ENCODE peak calls at places on chromosomes 3 and 15, in five cellular contexts. L is MCF 10A, R is lower lobe of right lung, U is uterus, S is mucosa of descending colon. O is an unnamed sample.

GRCh38 chr15:99976811-99977271 is 243.6 kb upstream of the LYSMD4 start:
- DNase-seq in L (peak; percentile 86), U (no peak), R (no peak), S (no peak), O (no peak)

GRCh38 chr3:31922962-31923361 is 58.1 kb downstream of the OSBPL10 start:
- DNase-seq in U (no peak), S (no peak), L (no peak), R (no peak), O (no peak)

GRCh38 chr3:126482503-126483255 is 7.0 kb upstream of the ZXDC start:
- DNase-seq in R (no peak), L (no peak), S (no peak), U (no peak), O (no peak)

GRCh38 chr3:196080997-196081833 is 675 bp downstream of the TFRC start:
- DNase-seq in L (peak; percentile 64), U (peak; percentile 19), R (peak; percentile 84), S (peak; percentile 83), O (peak; percentile 71)

GRCh38 chr3:188792788-188793187 is 379.0 kb upstream of the TPRG1 start:
- DNase-seq in S (no peak), L (no peak), R (peak; percentile 50), U (no peak), O (peak; percentile 25)

GRCh38 chr3:58173670-58174472 is 36.9 kb downstream of the DNASE1L3 start:
- DNase-seq in S (peak; percentile 66), L (peak; percentile 42), U (peak; percentile 58), R (no peak), O (peak; percentile 58)

GRCh38 chr3:123284399-123285010 is 82.8 kb downstream of the SEC22A start:
- DNase-seq in R (no peak), S (no peak), U (no peak), L (no peak), O (peak; percentile 45)

GRCh38 chr15:40379853-40380252 is 2.7 kb upstream of the KNSTRN start:
- DNase-seq in U (peak; percentile 38), L (peak; percentile 98), S (no peak), R (peak; percentile 85), O (peak; percentile 35)

GRCh38 chr3:14141144-14141543 is 16.3 kb downstream of the TMEM43 start:
- DNase-seq in R (no peak), S (no peak), U (peak; percentile 9), L (no peak), O (no peak)

GRCh38 chr3:71372911-71373637 is 210.5 kb downstream of the FOXP1 start:
- DNase-seq in S (no peak), R (no peak), U (no peak), L (no peak), O (no peak)

GRCh38 chr3:41417574-41417973 is 218.3 kb downstream of the CTNNB1 start:
- DNase-seq in S (no peak), R (no peak), U (no peak), L (no peak), O (no peak)

GRCh38 chr3:41419809-41420208 is 220.5 kb downstream of the CTNNB1 start:
- DNase-seq in S (no peak), R (no peak), L (no peak), U (no peak), O (no peak)

GRCh38 chr3:41424543-41425300 is 225.4 kb downstream of the CTNNB1 start:
- DNase-seq in U (no peak), R (no peak), L (no peak), S (no peak), O (no peak)

GRCh38 chr3:41418961-41419691 is 219.8 kb downstream of the CTNNB1 start:
- DNase-seq in U (no peak), L (peak; percentile 65), S (no peak), R (no peak), O (no peak)
- TF ChIP-seq CTCF in U (no peak), L (no peak), S (no peak), R (no peak), O (no peak)

DNA sequence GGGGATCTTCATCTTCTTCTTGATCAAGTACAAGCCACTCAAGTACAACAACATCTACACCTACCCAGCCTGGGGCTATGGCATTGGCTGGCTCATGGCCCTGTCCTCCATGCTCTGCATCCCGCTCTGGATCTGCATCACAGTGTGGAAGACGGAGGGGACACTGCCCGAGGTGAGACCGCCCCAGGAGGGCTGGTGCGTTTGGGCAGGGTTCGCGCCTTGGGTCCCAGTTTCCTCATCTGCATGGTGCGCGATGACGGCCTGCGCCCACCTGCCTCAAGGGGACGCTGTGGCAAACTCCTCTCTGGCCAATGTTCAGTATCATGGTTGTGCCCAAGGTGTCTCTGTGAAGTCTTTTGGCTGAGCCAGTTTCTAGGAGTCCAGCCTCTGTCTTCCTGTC is 57.5 kb upstream of the SLC6A1 start:
- DNase-seq in S (no peak), U (no peak), L (no peak), R (peak; percentile 32), O (no peak)
- TF ChIP-seq CTCF in S (no peak), U (no peak), L (no peak), R (no peak), O (no peak)

DNA sequence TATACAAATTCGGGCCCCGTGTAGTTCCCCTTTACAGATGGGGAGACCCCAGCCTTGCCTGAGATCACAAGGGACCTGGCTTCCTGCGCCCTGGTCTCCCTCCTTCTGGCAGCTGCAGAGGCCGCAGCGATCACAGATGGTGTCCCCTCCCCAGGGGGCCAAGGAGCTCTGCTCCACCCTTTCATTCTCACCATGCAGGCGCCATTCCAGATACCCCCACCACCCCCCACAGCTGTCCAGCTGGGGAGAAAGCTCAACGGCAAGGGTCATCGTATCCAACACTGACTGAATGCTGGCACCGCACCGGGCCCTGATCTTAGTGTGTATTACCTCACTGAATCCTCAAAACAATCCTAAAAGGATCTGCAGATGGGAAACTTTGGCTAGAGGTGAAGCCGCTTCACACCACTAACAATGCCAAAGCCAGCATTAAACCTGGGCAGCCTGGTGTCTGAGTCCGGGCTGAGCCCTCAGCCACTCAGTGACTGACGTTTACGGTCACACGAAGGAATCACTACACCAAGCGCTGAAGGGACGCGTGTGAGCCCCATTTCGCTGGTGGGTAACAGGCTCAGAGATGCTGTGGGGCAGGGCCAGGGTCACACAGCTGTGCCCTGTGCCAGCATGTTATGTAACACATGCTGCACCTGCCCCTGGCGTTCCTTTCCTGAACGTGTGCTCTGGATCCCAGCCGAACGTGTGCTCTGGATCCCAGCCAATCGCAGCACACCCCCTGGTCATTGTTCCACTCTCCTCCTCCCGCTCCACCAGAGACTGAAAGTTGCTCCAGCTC is 51.9 kb downstream of the IQSEC1 start:
- DNase-seq in U (no peak), L (peak; percentile 60), S (no peak), R (peak; percentile 41), O (peak; percentile 59)
- TF ChIP-seq CTCF in U (no peak), L (no peak), S (no peak), R (no peak), O (no peak)

DNA sequence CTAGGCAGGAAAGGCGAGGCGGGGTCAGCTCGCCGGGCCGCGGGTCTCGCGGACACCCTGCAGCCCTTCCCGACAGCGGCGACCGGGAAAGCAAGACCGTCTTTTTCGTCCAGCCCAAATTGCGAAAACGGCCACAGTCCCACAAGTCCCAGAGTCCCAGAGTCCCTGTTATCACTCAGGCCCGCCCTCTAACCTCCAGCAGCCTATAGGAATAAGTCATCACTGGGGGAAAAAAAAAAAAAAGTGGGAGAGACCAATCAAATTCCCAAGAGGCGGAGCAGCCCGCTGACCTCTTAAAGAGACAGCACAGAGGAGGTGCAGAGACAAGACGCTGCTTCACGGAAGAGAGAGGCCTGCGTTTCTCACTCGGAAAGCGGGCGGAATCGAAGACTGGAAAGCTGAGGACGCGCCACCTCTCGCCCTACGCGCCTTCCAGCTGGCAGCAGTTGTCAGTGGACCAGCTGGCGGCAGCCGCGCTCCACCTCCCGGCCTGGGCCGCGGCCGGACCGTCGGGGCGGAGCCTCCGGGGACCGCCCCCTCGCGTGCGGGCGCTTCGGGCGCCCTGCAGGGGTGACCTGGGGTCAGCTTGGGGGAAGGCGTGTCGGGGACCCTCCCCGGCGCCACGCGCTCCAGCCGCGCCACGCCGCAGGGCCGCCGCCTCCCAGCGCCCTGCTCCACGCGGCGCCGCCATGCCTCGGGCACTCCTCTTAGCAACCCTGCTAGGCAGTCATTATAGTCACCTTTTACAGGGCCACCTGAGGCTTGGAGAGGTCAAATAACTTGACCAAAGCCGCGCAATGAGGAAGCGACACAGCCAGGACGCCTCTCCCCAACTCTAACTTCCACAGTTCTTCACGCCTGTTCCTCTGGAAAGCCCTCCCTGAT is at the start of gene TPRA1:
- DNase-seq in L (peak; percentile 99), S (peak; percentile 90), R (peak; percentile 93), U (peak; percentile 94), O (peak; percentile 89)
- TF ChIP-seq CTCF in L (peak; percentile 20), S (peak; percentile 18), R (no peak), U (peak; percentile 37), O (peak; percentile 42)

GRCh38 chr3:46935989-46936620 is 40.4 kb downstream of the CCDC12 start:
- DNase-seq in L (no peak), S (peak; percentile 10), R (peak; percentile 49), U (no peak), O (no peak)

GRCh38 chr3:46936733-46937250 is 39.8 kb downstream of the CCDC12 start:
- DNase-seq in L (no peak), S (peak; percentile 20), U (no peak), R (peak; percentile 24), O (no peak)

GRCh38 chr3:46934067-46934466 is 42.5 kb downstream of the CCDC12 start:
- DNase-seq in L (no peak), R (peak; percentile 48), S (peak; percentile 41), U (no peak), O (no peak)

GRCh38 chr3:46934508-46935167 is 41.9 kb downstream of the CCDC12 start:
- DNase-seq in L (peak; percentile 67), U (peak; percentile 42), R (peak; percentile 68), S (peak; percentile 39), O (peak; percentile 71)

GRCh38 chr3:46935168-46935858 is 41.2 kb downstream of the CCDC12 start:
- DNase-seq in S (peak; percentile 48), L (peak; percentile 92), U (peak; percentile 93), R (peak; percentile 76), O (peak; percentile 83)
- TF ChIP-seq CTCF in S (no peak), L (peak; percentile 42), U (peak; percentile 65), R (peak; percentile 53), O (peak; percentile 69)